ENCODE peak calls at places on chromosomes 1 and 21, in four cellular contexts. O is thoracic aorta, M is stomach, Z is A549. R is an unnamed sample. For H3K4me1, the result is how much of the 10 kb centered on the place peaks cover.

GRCh38 chr1:73674945-73675561 is 522.9 kb downstream of the LRRIQ3 start:
- DNase-seq in O (no peak), M (no peak), Z (peak), R (no peak)

GRCh38 chr1:58909162-58909560 is 125.3 kb upstream of the JUN start:
- DNase-seq in Z (no peak), M (no peak), O (no peak), R (no peak)

GRCh38 chr21:18782721-18783120 is 379.1 kb upstream of the TMPRSS15 start:
- DNase-seq in O (no peak), M (no peak), Z (no peak), R (no peak)

GRCh38 chr1:204688776-204689175 is 3.2 kb upstream of the LRRN2 start:
- DNase-seq in Z (no peak), O (no peak), M (no peak), R (no peak)

GRCh38 chr1:231937013-231937754 is 310.6 kb downstream of the DISC1 start:
- DNase-seq in M (no peak), Z (no peak), O (no peak), R (no peak)

GRCh38 chr1:169601096-169601881 is 15.0 kb upstream of the F5 start:
- DNase-seq in Z (peak), M (no peak), O (no peak), R (peak)

GRCh38 chr1:16129316-16129715 is 26.6 kb downstream of the EPHA2 start:
- DNase-seq in O (no peak), M (no peak), Z (no peak), R (no peak)

GRCh38 chr1:161185282-161185682 is 8.0 kb upstream of the B4GALT3 start:
- DNase-seq in M (peak), O (no peak), Z (no peak), R (no peak)

GRCh38 chr1:245614476-245614875 is 459.7 kb downstream of the KIF26B start:
- DNase-seq in M (no peak), Z (no peak), O (no peak), R (no peak)

GRCh38 chr1:50735443-50735842 is 224.6 kb downstream of the FAF1 start:
- DNase-seq in O (no peak), Z (peak), M (no peak), R (no peak)

GRCh38 chr1:110605901-110606783 is at the start of gene KCNA2:
- DNase-seq in Z (no peak), O (no peak), M (peak), R (peak)

GRCh38 chr1:216422821-216423529 is at the start of gene USH2A:
- DNase-seq in M (no peak), Z (no peak), O (no peak), R (peak)

DNA sequence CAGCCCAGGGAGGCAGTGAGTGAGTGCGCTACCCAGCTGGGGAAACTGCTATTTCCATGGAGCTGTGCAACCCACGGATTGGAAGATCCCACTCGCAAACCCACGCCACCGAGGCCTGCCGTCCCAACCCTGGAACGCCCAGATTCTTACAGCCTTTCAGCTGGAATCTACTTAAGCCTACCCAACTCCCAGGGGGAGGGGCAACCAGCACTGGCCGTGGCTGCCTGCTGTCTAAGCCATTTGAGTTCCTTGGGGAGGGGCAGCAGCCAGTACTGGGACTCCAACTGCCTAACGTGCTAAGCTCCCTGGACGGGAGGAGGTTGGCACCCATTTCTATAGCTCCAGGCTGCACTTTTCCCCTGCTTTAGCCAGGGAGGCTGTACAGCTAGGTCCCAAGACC is 27.1 kb upstream of the ZNF669 start:
- DNase-seq in M (no peak), O (no peak), Z (no peak), R (no peak)
- TF ChIP-seq CTCF in M (no peak), O (no peak), Z (no peak), R (no peak)

GRCh38 chr1:214317300-214317699 is 36.3 kb downstream of the SMYD2 start:
- DNase-seq in Z (no peak), O (no peak), M (no peak), R (no peak)
- H3K4me1 ChIP-seq in Z (under half), O (under half), M (under half), R (under half)

GRCh38 chr1:229412056-229412455 is 21.8 kb downstream of the ACTA1 start:
- DNase-seq in Z (no peak), O (no peak), M (no peak), R (no peak)
- H3K4me3 ChIP-seq in Z (no peak), O (no peak), M (no peak), R (no peak)

DNA sequence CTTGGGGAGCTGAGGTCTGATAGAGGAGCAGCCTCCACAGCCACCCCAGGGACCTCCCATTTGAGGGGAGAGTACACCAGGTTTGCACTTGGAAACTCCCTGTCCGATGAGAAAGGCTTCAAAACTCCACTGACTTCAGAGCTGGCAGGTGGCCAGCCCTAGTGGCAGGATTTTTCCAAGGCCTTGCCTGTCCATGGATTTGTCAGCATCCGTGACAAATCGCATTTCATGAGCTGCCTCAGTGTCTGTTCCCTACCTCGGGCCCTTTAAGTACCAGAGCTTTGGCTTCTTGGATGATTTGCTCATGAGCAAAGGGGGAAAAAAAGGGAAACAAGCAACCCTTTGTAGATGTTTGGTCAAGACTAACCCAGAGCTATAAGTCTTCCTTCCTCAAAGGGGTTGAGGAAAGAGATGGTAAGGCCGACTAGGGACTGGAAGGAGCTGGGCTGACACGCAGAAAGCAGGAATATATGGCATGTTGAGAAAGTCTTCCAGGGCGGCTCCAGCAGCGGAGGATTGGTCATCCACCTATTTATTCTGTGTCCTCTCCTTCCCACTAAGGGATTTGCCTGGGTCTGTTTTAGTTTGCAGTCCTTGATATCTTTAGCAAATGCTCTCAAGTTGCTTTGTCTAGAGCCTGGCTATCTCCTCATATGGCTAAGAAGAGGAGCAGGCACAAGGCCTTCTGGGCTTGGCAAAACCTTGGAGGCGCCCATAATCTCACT is 2.7 kb upstream of the HSPG2 start:
- DNase-seq in O (peak), Z (peak), M (peak), R (no peak)
- TF ChIP-seq CTCF in O (peak), Z (peak), M (peak), R (no peak)

DNA sequence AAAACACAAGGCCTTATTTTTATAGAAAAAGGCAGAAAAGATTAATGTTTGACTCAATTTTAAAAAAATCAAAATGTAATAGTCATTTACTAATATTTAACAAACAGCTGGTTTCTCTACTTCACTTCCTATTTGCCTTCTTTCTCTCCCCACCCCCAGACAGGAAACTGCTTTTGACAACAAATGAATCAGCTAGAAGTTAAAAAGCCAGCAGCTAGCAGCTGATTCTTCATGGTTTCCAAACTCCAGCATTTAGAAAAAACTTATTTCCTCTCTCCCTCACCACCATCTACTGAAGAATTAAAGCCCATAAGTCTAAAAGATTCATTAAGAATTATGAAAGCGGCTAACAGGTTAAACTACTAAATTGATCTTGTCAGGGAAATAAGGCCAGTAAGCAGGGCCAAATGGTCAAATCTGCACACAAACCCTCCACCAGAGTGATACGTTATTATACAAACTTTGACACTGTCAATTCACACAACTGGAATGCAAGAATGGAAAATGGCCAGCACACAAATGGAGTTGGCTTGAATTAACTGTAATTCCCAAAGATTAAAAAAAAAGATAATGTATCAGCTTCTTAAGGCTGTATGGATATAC is 4.0 kb downstream of the WDR26 start:
- DNase-seq in O (no peak), Z (peak), M (no peak), R (no peak)
- H3K4me1 ChIP-seq in O (half or more), Z (half or more), M (under half), R (under half)

GRCh38 chr1:162632234-162632666 is at the start of gene DDR2:
- DNase-seq in O (peak), M (peak), Z (no peak), R (no peak)
- H3K4me3 ChIP-seq in O (peak), M (peak), Z (no peak), R (no peak)

GRCh38 chr1:217911908-217912307 is 280.8 kb downstream of the SPATA17 start:
- DNase-seq in M (no peak), Z (peak), O (no peak), R (no peak)
- TF ChIP-seq CTCF in M (no peak), Z (peak), O (no peak), R (no peak)

DNA sequence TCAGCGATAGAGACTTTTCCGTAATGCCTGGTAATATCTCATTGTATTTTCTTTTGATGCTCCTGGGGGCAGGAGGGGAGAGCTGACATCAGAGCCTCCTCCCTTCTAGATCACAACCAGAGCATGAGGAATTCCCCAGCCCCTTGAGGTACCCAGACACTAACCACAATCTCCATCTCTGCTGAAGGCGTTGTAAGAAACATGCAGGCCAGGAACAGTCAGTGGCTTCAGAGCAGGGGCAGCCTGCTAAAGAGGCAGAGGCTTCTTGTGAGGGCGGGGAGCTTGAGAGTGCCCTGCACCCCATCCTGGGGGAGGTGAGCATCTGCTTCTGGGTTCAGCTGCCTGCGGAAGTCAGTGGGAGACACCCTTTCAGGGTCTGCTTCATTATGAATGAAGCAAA is 18.9 kb downstream of the MAPKAPK2 start:
- DNase-seq in M (no peak), O (no peak), Z (no peak), R (no peak)
- H3K4me1 ChIP-seq in M (half or more), O (half or more), Z (half or more), R (under half)

R was measured in Caco-2.